ENCODE peak calls at places on chromosomes 6 and 20, in ten cellular contexts. Q is H4, X is astrocyte of the hippocampus, U is T follicular helper cell, S is caudate nucleus, O is MV-4-11, B is D341Med, H is fibroblast of the aortic adventitia, J is T-cell, P is transverse colon. I is an unnamed sample.

GRCh38 chr6:136889271-136890193 is 32.6 kb upstream of the SLC35D3 start:
- DNase-seq in S (no peak), P (no peak), Q (no peak), B (no peak), X (no peak), O (peak), H (no peak), U (no peak), J (no peak), I (no peak)

GRCh38 chr6:39310542-39310941 is 3.7 kb downstream of the KCNK17 start:
- DNase-seq in Q (no peak), B (no peak), X (no peak), U (no peak), J (no peak), P (no peak), S (no peak), O (no peak), H (no peak), I (no peak)

GRCh38 chr6:157424491-157425020 is 43.6 kb downstream of the ZDHHC14 start:
- DNase-seq in H (no peak), S (no peak), B (no peak), J (no peak), X (no peak), U (no peak), Q (no peak), P (no peak), O (no peak), I (peak)

GRCh38 chr6:47519279-47519678 is 41.7 kb downstream of the CD2AP start:
- DNase-seq in O (no peak), Q (no peak), U (no peak), B (no peak), J (no peak), S (no peak), X (no peak), H (no peak), P (peak), I (no peak)

GRCh38 chr20:61589055-61589385 is 337.0 kb downstream of the CDH4 start:
- DNase-seq in X (peak), S (no peak), Q (peak), J (no peak), O (no peak), P (no peak), U (no peak), B (no peak), H (peak), I (no peak)

GRCh38 chr20:33249456-33249855 is 13.7 kb downstream of the BPIFA1 start:
- DNase-seq in O (no peak), S (no peak), U (no peak), H (no peak), X (no peak), B (no peak), Q (no peak), J (no peak), P (no peak), I (no peak)

GRCh38 chr6:14734052-14734415 is 511.8 kb upstream of the JARID2 start:
- DNase-seq in O (no peak), B (no peak), S (no peak), Q (no peak), X (no peak), J (no peak), U (no peak), H (peak), P (no peak), I (no peak)

GRCh38 chr6:158584236-158584651 is 24.4 kb downstream of the TMEM181 start:
- DNase-seq in O (no peak), J (no peak), B (peak), S (no peak), P (no peak), X (no peak), U (no peak), H (no peak), Q (no peak), I (no peak)

GRCh38 chr6:34834789-34835518 is 43.1 kb downstream of the BLTP3A start:
- DNase-seq in O (peak), H (no peak), Q (no peak), U (no peak), S (peak), J (no peak), X (no peak), P (no peak), B (no peak), I (no peak)

I was measured in right cardiac atrium.